ENCODE peak calls at places on chromosome 6, in five cellular contexts. J, P, T, Z and S are unnamed samples.

GRCh38 chr6:33633462-33634158 is 12.5 kb downstream of the ITPR3 start:
- DNase-seq in Z (peak), J (peak), T (no peak), P (no peak), S (peak)

GRCh38 chr6:46419576-46420002 is 71.7 kb downstream of the RCAN2 start:
- DNase-seq in J (peak), P (no peak), Z (peak), T (no peak), S (peak)

GRCh38 chr6:35049885-35050284 is 91.3 kb downstream of the TCP11 start:
- DNase-seq in J (no peak), T (no peak), Z (peak), P (no peak), S (no peak)

GRCh38 chr6:40671338-40672050 is 84.3 kb upstream of the LRFN2 start:
- DNase-seq in Z (no peak), T (no peak), J (no peak), P (no peak), S (no peak)

GRCh38 chr6:130632288-130632687 is 194.9 kb upstream of the SMLR1 start:
- DNase-seq in J (no peak), T (no peak), P (no peak), Z (no peak), S (no peak)

GRCh38 chr6:2969549-2969948 is 1.8 kb downstream of the SERPINB6 start:
- DNase-seq in P (no peak), J (no peak), T (no peak), Z (no peak), S (peak)

GRCh38 chr6:32171234-32171633 is 4.7 kb downstream of the AGPAT1 start:
- DNase-seq in P (no peak), Z (no peak), T (no peak), J (no peak), S (no peak)

GRCh38 chr6:118648866-118649554 is 2.4 kb downstream of the CEP85L start:
- DNase-seq in T (no peak), Z (no peak), P (no peak), J (no peak), S (no peak)

GRCh38 chr6:16481680-16482079 is 243.3 kb downstream of the GMPR start:
- DNase-seq in P (no peak), J (no peak), Z (no peak), T (no peak), S (no peak)

GRCh38 chr6:139820191-139820590 is 445.7 kb upstream of the CITED2 start:
- DNase-seq in T (no peak), P (no peak), J (no peak), Z (no peak), S (no peak)

GRCh38 chr6:25341923-25342619 is 62.9 kb downstream of the CARMIL1 start:
- DNase-seq in T (no peak), Z (no peak), J (no peak), P (no peak), S (no peak)

GRCh38 chr6:20876016-20876415 is 341.8 kb downstream of the CDKAL1 start:
- DNase-seq in P (no peak), Z (no peak), J (no peak), T (no peak), S (no peak)

GRCh38 chr6:1720620-1721322 is 111.1 kb downstream of the FOXC1 start:
- DNase-seq in J (no peak), P (no peak), T (no peak), Z (no peak), S (peak)

GRCh38 chr6:142551145-142551811 is 249.5 kb downstream of the ADGRG6 start:
- DNase-seq in Z (no peak), J (no peak), T (no peak), P (no peak), S (peak)

GRCh38 chr6:121335111-121336008 is 1.1 kb upstream of the TBC1D32 start:
- DNase-seq in T (no peak), Z (no peak), P (no peak), J (no peak), S (no peak)

GRCh38 chr6:150005761-150006651 is 19.3 kb downstream of the RAET1L start:
- DNase-seq in T (no peak), P (no peak), Z (no peak), J (no peak), S (peak)

GRCh38 chr6:142543576-142543975 is 241.8 kb downstream of the ADGRG6 start:
- DNase-seq in P (no peak), T (no peak), J (no peak), Z (no peak), S (no peak)

GRCh38 chr6:151757506-151757955 is 50.0 kb upstream of the ESR1 start:
- DNase-seq in T (no peak), Z (no peak), P (no peak), J (no peak), S (no peak)

GRCh38 chr6:105902401-105903031 is 183.6 kb upstream of the PRDM1 start:
- DNase-seq in Z (no peak), J (no peak), P (no peak), T (no peak), S (no peak)

GRCh38 chr6:158256746-158257424 is 55.4 kb upstream of the TULP4 start:
- DNase-seq in T (no peak), Z (no peak), P (no peak), J (no peak), S (no peak)

GRCh38 chr6:168291450-168291849 is 28.1 kb downstream of the DACT2 start:
- DNase-seq in Z (no peak), T (no peak), J (no peak), P (no peak), S (no peak)

GRCh38 chr6:88914180-88914579 is 49.2 kb downstream of the RNGTT start:
- DNase-seq in T (no peak), J (no peak), P (no peak), Z (no peak), S (no peak)

GRCh38 chr6:9745476-9745875 is 669.4 kb downstream of the TFAP2A start:
- DNase-seq in J (no peak), P (no peak), Z (no peak), T (no peak), S (no peak)

GRCh38 chr6:56695702-56696101 is 53.0 kb upstream of the DST start:
- DNase-seq in Z (no peak), P (no peak), T (no peak), J (no peak), S (no peak)

GRCh38 chr6:3333263-3333662 is 74.5 kb downstream of the PSMG4 start:
- DNase-seq in P (no peak), T (no peak), J (no peak), Z (no peak), S (no peak)

GRCh38 chr6:42340516-42340915 is 111.2 kb downstream of the TRERF1 start:
- DNase-seq in P (no peak), Z (no peak), J (no peak), T (no peak), S (no peak)

GRCh38 chr6:145798530-145798929 is 16.1 kb downstream of the FBXO30 start:
- DNase-seq in T (no peak), Z (no peak), J (no peak), P (no peak), S (no peak)

GRCh38 chr6:166656269-166657206 is 29.5 kb upstream of the RPS6KA2 start:
- DNase-seq in Z (no peak), J (no peak), T (no peak), P (no peak), S (peak)

GRCh38 chr6:32183030-32183429 is 1.0 kb downstream of the AGER start:
- DNase-seq in P (no peak), Z (no peak), J (no peak), T (no peak), S (no peak)